ENCODE peak calls at places on chromosomes 6 and 20, in nine cellular contexts. Y, H, L, C, D, F, T, P and S are unnamed samples. For H3K4me1, the result is how much of the 10 kb centered on the place peaks cover.

GRCh38 chr6:80607814-80608391 is 501.4 kb downstream of the BCKDHB start:
- DNase-seq in Y (peak), H (no peak), L (no peak), C (no peak), D (no peak), F (no peak), T (peak), P (peak), S (no peak)

GRCh38 chr6:161301338-161301737 is 27.5 kb upstream of the AGPAT4 start:
- DNase-seq in Y (peak), H (no peak), L (no peak), C (no peak), D (no peak), F (no peak), T (peak), P (peak), S (no peak)

GRCh38 chr20:19419420-19419819 is 207.0 kb downstream of the SLC24A3 start:
- DNase-seq in Y (no peak), H (no peak), L (no peak), C (no peak), D (no peak), F (no peak), T (no peak), P (no peak), S (no peak)

GRCh38 chr20:64247970-64248841 is 7.3 kb upstream of the PCMTD2 start:
- DNase-seq in Y (no peak), H (no peak), L (no peak), C (no peak), D (peak), F (peak), T (no peak), P (no peak), S (no peak)

GRCh38 chr20:15759546-15760216 is 813.6 kb downstream of the KIF16B start:
- DNase-seq in Y (no peak), H (no peak), L (no peak), C (no peak), D (no peak), F (no peak), T (peak), P (no peak), S (no peak)

GRCh38 chr6:33602180-33602579 is 18.9 kb upstream of the ITPR3 start:
- DNase-seq in Y (no peak), H (no peak), L (no peak), C (no peak), D (peak), F (no peak), T (no peak), P (no peak), S (no peak)

GRCh38 chr6:119445666-119446622 is 96.4 kb upstream of the MAN1A1 start:
- DNase-seq in Y (peak), H (no peak), L (no peak), C (no peak), D (no peak), F (no peak), T (peak), P (peak), S (no peak)

GRCh38 chr6:33678246-33678931 is 33.1 kb downstream of the UQCC2 start:
- DNase-seq in Y (no peak), H (no peak), L (no peak), C (no peak), D (no peak), F (no peak), T (no peak), P (no peak), S (no peak)

GRCh38 chr6:49366539-49366938 is 96.5 kb downstream of the MMUT start:
- DNase-seq in Y (no peak), H (no peak), L (no peak), C (no peak), D (no peak), F (no peak), T (no peak), P (no peak), S (no peak)

GRCh38 chr6:105872244-105872643 is 213.9 kb upstream of the PRDM1 start:
- DNase-seq in Y (no peak), H (peak), L (peak), C (no peak), D (no peak), F (no peak), T (no peak), P (no peak), S (no peak)

GRCh38 chr20:53828673-53829085 is 235.0 kb upstream of the ZNF217 start:
- DNase-seq in Y (peak), H (peak), L (peak), C (no peak), D (no peak), F (no peak), T (peak), P (peak), S (peak)

GRCh38 chr20:38073307-38074010 is 39.9 kb downstream of the RPRD1B start:
- DNase-seq in Y (peak), H (peak), L (peak), C (no peak), D (peak), F (no peak), T (peak), P (peak), S (peak)

GRCh38 chr20:38874460-38875169 is 51.6 kb upstream of the FAM83D start:
- DNase-seq in Y (no peak), H (peak), L (no peak), C (no peak), D (peak), F (no peak), T (no peak), P (no peak), S (peak)

GRCh38 chr20:4076033-4076432 is 60.7 kb upstream of the RNF24 start:
- DNase-seq in Y (no peak), H (no peak), L (no peak), C (no peak), D (no peak), F (no peak), T (no peak), P (peak), S (no peak)

GRCh38 chr6:44049989-44050871 is 77.0 kb downstream of the MRPL14 start:
- DNase-seq in Y (no peak), H (no peak), L (peak), C (no peak), D (no peak), F (no peak), T (no peak), P (peak), S (no peak)

GRCh38 chr20:1876217-1876921 is 18.8 kb upstream of the SIRPA start:
- DNase-seq in Y (peak), H (no peak), L (no peak), C (no peak), D (no peak), F (no peak), T (no peak), P (no peak), S (no peak)

GRCh38 chr6:18119236-18119635 is 3.2 kb downstream of the NHLRC1 start:
- DNase-seq in Y (no peak), H (peak), L (no peak), C (no peak), D (no peak), F (no peak), T (peak), P (no peak), S (peak)

GRCh38 chr20:13788167-13788834 is 3.5 kb downstream of the NDUFAF5 start:
- DNase-seq in Y (peak), H (peak), L (no peak), C (no peak), D (no peak), F (no peak), T (peak), P (peak), S (peak)
- TF ChIP-seq CTCF in Y (peak), H (no peak), L (peak), C (no peak), D (no peak), F (no peak), T (peak), P (peak), S (peak)

GRCh38 chr6:73461537-73462350 is at the start of gene MTO1:
- DNase-seq in Y (peak), H (peak), L (peak), C (peak), D (peak), F (peak), T (peak), P (peak), S (peak)

GRCh38 chr6:73452107-73452461 is at the start of gene CGAS:
- DNase-seq in Y (peak), H (peak), L (peak), C (peak), D (peak), F (peak), T (peak), P (peak), S (peak)

GRCh38 chr6:73460044-73460443 is 1.5 kb upstream of the MTO1 start:
- DNase-seq in Y (no peak), H (no peak), L (no peak), C (no peak), D (no peak), F (no peak), T (no peak), P (no peak), S (no peak)

GRCh38 chr6:73451166-73452106 is 661 bp downstream of the CGAS start:
- DNase-seq in Y (no peak), H (peak), L (peak), C (no peak), D (peak), F (no peak), T (peak), P (peak), S (peak)

GRCh38 chr6:73455865-73456629 is 4.0 kb upstream of the CGAS start:
- DNase-seq in Y (peak), H (no peak), L (peak), C (no peak), D (no peak), F (no peak), T (no peak), P (peak), S (no peak)
- H3K4me1 ChIP-seq in Y (under half), H (under half), L (under half), C (under half), D (under half), F (under half), T (under half), P (under half), S (under half)

DNA sequence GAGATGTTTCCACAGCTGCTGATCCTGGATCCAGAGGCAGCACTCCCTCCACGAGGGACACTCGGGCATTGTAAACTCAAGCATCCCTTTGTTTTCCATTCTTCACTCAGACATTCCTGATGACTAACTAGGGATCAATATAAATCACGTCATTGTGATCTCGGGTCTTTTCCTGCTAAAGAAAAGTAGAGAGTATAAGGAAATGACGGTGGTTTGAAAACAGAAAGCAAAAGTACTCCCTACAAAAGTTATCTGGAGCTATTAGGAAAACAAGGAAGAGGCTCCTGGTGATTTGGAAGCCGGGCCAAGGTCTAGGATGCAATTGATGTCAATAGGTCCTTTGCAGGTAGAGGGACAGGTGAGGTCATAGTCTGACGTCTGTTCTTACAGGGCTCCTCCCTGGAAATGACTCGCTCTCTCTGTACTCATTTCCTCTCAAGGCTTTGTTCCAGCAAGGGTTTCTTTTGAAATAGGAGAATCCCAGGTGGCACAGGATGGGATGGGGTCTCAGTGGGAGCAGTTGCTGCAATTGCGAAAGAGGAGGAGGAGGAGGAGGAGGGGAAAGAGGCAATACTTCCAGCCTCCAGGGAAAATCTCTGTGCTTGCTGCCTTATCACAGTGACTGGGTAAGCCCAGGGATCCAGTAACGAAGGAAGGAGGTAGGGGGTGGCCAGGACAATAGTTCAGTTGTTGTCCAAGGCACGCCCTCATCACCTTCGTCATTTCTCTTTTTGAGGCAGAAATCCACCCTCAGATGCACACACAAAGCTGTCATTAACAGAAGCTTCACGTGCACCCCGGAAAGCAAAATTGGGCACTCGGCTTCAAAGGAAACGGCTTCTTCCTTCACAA is 222.9 kb downstream of the LY86 start:
- DNase-seq in Y (peak), H (peak), L (no peak), C (no peak), D (no peak), F (peak), T (peak), P (peak), S (peak)
- TF ChIP-seq CTCF in Y (no peak), H (no peak), L (no peak), C (no peak), D (no peak), F (no peak), T (no peak), P (no peak), S (no peak)

DNA sequence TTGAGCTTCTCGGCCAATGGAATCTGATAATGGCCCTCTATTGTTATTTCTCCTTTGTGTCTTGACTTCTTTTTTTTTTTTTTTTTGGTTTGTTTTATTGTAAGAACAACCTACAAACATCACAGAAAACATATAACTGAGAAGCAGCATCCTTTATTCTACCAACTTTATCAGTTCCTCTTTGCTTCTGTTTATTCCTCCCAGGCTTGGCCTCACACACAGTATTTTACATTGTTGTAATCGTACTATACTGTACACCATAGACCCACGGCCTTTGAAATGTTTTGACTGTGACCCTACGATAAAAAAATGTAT is 558 bp upstream of the CCDC167 start:
- DNase-seq in Y (no peak), H (no peak), L (no peak), C (no peak), D (no peak), F (no peak), T (no peak), P (no peak), S (no peak)
- H3K4me1 ChIP-seq in Y (under half), H (under half), L (under half), C (under half), D (under half), F (under half), T (under half), P (under half), S (under half)

GRCh38 chr6:30816791-30817739 is 67.3 kb upstream of the DDR1 start:
- DNase-seq in Y (no peak), H (no peak), L (no peak), C (no peak), D (no peak), F (no peak), T (no peak), P (no peak), S (no peak)

GRCh38 chr6:30818426-30818841 is 65.9 kb upstream of the DDR1 start:
- DNase-seq in Y (peak), H (no peak), L (no peak), C (no peak), D (no peak), F (no peak), T (peak), P (peak), S (no peak)

GRCh38 chr6:30819287-30819917 is 64.9 kb upstream of the DDR1 start:
- DNase-seq in Y (peak), H (no peak), L (no peak), C (no peak), D (no peak), F (no peak), T (no peak), P (no peak), S (no peak)

GRCh38 chr6:30821862-30822784 is 62.2 kb upstream of the DDR1 start:
- DNase-seq in Y (peak), H (peak), L (no peak), C (no peak), D (no peak), F (no peak), T (peak), P (peak), S (no peak)

DNA sequence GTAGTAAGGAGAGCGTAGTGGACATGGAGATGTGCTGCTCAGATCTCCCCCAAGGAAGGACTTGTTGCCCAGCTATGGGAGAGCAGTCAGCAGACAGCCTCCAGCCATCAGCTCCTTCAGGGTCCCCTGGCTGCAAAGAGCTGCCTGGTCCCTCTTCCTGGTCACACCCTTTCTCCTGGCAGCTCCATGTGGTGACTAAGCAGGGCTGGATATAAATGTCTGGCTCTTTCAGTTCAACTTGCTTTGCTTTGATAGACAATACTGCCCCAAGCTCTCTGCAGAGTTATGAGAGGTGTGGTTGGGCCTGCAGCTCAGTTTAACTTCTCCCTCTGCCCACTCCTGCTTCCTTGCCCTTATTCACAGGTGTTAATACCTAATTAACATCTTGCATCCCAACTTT is 64.1 kb upstream of the DDR1 start:
- DNase-seq in Y (peak), H (peak), L (no peak), C (no peak), D (peak), F (no peak), T (peak), P (peak), S (peak)
- TF ChIP-seq CTCF in Y (no peak), H (no peak), L (no peak), C (no peak), D (no peak), F (no peak), T (no peak), P (no peak), S (no peak)

DNA sequence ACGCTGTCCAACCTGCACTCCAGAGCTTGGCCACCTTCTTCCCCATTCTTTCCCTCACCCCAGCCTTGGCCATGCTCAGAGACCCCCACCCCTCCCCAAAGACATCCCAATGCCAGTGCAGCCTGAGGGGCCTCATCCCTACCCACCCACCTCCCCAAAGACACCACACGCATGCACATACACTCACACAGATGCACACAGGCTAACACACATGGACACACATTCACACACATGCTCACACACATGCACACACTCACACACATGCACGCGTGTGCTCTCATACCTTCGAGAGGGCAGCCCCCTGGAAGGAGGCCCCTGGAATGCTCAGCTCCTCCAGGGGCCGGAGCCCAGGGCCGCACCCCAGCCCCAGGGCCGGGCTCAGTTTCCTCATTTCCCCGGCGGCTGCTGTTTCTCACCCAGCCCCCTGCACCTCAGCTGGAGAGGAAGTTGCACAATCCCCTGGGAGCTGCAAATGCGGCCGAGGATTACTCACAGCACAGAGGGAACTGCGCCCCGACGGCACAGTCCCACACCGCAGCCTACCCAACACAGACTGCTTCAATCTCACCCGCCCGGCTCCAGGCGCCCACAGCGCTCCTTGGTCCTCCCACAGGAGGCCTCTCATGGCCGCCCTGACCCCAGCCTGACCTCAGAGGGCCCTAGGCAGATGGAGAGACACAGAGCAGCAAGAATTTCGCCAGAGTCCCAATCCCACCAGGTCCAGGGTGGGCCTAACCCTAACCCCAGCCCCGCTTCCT is 12.1 kb downstream of the TFEB start:
- DNase-seq in Y (peak), H (peak), L (peak), C (peak), D (peak), F (no peak), T (peak), P (peak), S (peak)
- H3K4me1 ChIP-seq in Y (under half), H (under half), L (under half), C (half or more), D (under half), F (under half), T (under half), P (under half), S (under half)

GRCh38 chr6:64815718-64816117 is 891.3 kb downstream of the EYS start:
- DNase-seq in Y (no peak), H (no peak), L (no peak), C (no peak), D (no peak), F (no peak), T (peak), P (peak), S (no peak)

GRCh38 chr6:64812138-64812537 is 894.9 kb downstream of the EYS start:
- DNase-seq in Y (no peak), H (no peak), L (no peak), C (no peak), D (no peak), F (no peak), T (no peak), P (no peak), S (no peak)

GRCh38 chr6:64807785-64808184 is 899.2 kb downstream of the EYS start:
- DNase-seq in Y (no peak), H (no peak), L (no peak), C (no peak), D (no peak), F (no peak), T (no peak), P (no peak), S (no peak)

GRCh38 chr6:64811145-64811544 is 895.9 kb downstream of the EYS start:
- DNase-seq in Y (no peak), H (no peak), L (no peak), C (no peak), D (no peak), F (no peak), T (no peak), P (no peak), S (no peak)
- TF ChIP-seq CTCF in Y (no peak), H (no peak), L (no peak), C (no peak), D (no peak), F (no peak), T (no peak), P (no peak), S (no peak)

GRCh38 chr6:158648682-158649131 is 1.1 kb upstream of the SYTL3 start:
- DNase-seq in Y (peak), H (no peak), L (peak), C (no peak), D (peak), F (no peak), T (peak), P (peak), S (no peak)
- H3K4me1 ChIP-seq in Y (under half), H (under half), L (under half), C (under half), D (under half), F (under half), T (under half), P (under half), S (under half)